ENCODE peak calls at places on chromosomes 5 and 9, in five cellular contexts. V is cardiac fibroblast, L is GF-D8, U is SK-N-SH, Y is aorta. B is an unnamed sample.

GRCh38 chr9:111762546-111762945 is 32.2 kb downstream of the SHOC1 start:
- DNase-seq in V (peak; percentile 31), L (no peak), U (no peak), Y (no peak), B (no peak)

GRCh38 chr9:80874276-80874675 is 815.1 kb downstream of the TLE1 start:
- DNase-seq in V (peak; percentile 67), L (no peak), U (no peak), Y (no peak), B (no peak)

GRCh38 chr5:135467051-135467625 is 15.0 kb upstream of the TIFAB start:
- DNase-seq in V (no peak), L (no peak), U (no peak), Y (peak; percentile 26), B (peak; percentile 48)

GRCh38 chr5:159907689-159908088 is 8.6 kb upstream of the ADRA1B start:
- DNase-seq in V (peak; percentile 44), L (no peak), U (no peak), Y (no peak), B (no peak)

GRCh38 chr5:55601209-55601618 is 66.5 kb upstream of the PLPP1 start:
- DNase-seq in V (peak; percentile 92), L (no peak), U (no peak), Y (peak; percentile 86), B (peak; percentile 90)

GRCh38 chr9:127983847-127984289 is 3.1 kb upstream of the EEIG1 start:
- DNase-seq in V (no peak), L (no peak), U (no peak), Y (no peak), B (no peak)

GRCh38 chr5:153543288-153543687 is 52.8 kb downstream of the GRIA1 start:
- DNase-seq in V (no peak), L (no peak), U (no peak), Y (no peak), B (no peak)

GRCh38 chr5:150674376-150674821 is 13.3 kb downstream of the MYOZ3 start:
- DNase-seq in V (no peak), L (no peak), U (no peak), Y (peak; percentile 82), B (no peak)

GRCh38 chr5:119655081-119655480 is 25.7 kb downstream of the FAM170A start:
- DNase-seq in V (peak; percentile 70), L (peak; percentile 14), U (no peak), Y (no peak), B (no peak)

GRCh38 chr9:130768265-130768664 is 66.8 kb upstream of the ABL1 start:
- DNase-seq in V (peak; percentile 41), L (peak; percentile 51), U (no peak), Y (peak; percentile 69), B (no peak)